ENCODE peak calls at places on chromosomes 11 and 22, in nine cellular contexts. U, D, I, N, J, T, C, S and K are unnamed samples.

GRCh38 chr11:112219476-112220232 is 6.6 kb upstream of the PTS start:
- DNase-seq in N (no peak), S (peak), T (peak), D (peak), J (peak), C (peak), U (peak), I (peak), K (no peak)

GRCh38 chr11:109998921-109999320 is 94.3 kb upstream of the ZC3H12C start:
- DNase-seq in D (no peak), S (no peak), I (no peak), T (no peak), C (no peak), U (no peak), N (no peak), J (no peak), K (no peak)

GRCh38 chr11:94910779-94911178 is 62.6 kb downstream of the CWC15 start:
- DNase-seq in D (no peak), I (peak), S (peak), J (no peak), T (no peak), U (no peak), N (no peak), C (no peak), K (no peak)

GRCh38 chr22:19710769-19711106 is 3.6 kb upstream of the SEPTIN5 start:
- DNase-seq in T (no peak), C (no peak), D (no peak), I (no peak), U (no peak), J (no peak), N (no peak), S (no peak), K (no peak)

GRCh38 chr11:78292109-78292803 is 103.5 kb downstream of the USP35 start:
- DNase-seq in J (no peak), I (no peak), T (no peak), C (no peak), U (no peak), N (no peak), S (no peak), D (no peak), K (peak)

GRCh38 chr11:45688472-45689033 is 23.1 kb upstream of the CHST1 start:
- DNase-seq in I (no peak), N (no peak), C (no peak), U (no peak), D (no peak), T (no peak), J (no peak), S (no peak), K (no peak)

GRCh38 chr22:41305646-41306045 is 4.3 kb downstream of the ZC3H7B start:
- DNase-seq in J (no peak), C (no peak), T (no peak), U (peak), I (peak), S (peak), D (peak), N (no peak), K (no peak)

GRCh38 chr11:27694992-27695391 is 5.3 kb downstream of the BDNF start:
- DNase-seq in T (no peak), I (peak), C (no peak), S (peak), J (peak), D (peak), N (no peak), U (no peak), K (no peak)

GRCh38 chr22:35631597-35631996 is 14.5 kb upstream of the MB start:
- DNase-seq in T (peak), U (no peak), D (peak), J (peak), S (peak), I (peak), C (peak), N (no peak), K (peak)

GRCh38 chr11:96242191-96242845 is 100.7 kb downstream of the MAML2 start:
- DNase-seq in T (no peak), D (no peak), C (no peak), U (no peak), J (peak), N (no peak), I (peak), S (no peak), K (no peak)

GRCh38 chr11:64100782-64101358 is 65.0 kb downstream of the MACROD1 start:
- DNase-seq in N (no peak), U (no peak), D (no peak), T (no peak), C (no peak), J (no peak), I (no peak), S (no peak), K (no peak)

GRCh38 chr22:38696606-38697005 is 4.1 kb downstream of the JOSD1 start:
- DNase-seq in I (peak), D (peak), N (no peak), J (no peak), T (peak), S (peak), U (peak), C (peak), K (peak)

GRCh38 chr11:70619591-70619990 is 221.3 kb downstream of the CTTN start:
- DNase-seq in I (no peak), S (no peak), T (no peak), D (no peak), J (no peak), N (no peak), C (no peak), U (no peak), K (no peak)

GRCh38 chr11:27972432-27973170 is 135.4 kb downstream of the KIF18A start:
- DNase-seq in U (no peak), S (no peak), J (no peak), N (no peak), D (no peak), T (no peak), I (peak), C (no peak), K (no peak)

GRCh38 chr11:3626250-3626960 is 15.4 kb downstream of the ART5 start:
- DNase-seq in S (no peak), U (no peak), N (no peak), C (no peak), J (no peak), T (no peak), I (no peak), D (no peak), K (peak)

GRCh38 chr11:368414-369335 is 624 bp upstream of the B4GALNT4 start:
- DNase-seq in I (no peak), U (no peak), D (peak), C (peak), J (no peak), T (peak), S (peak), N (peak), K (peak)

GRCh38 chr22:30361916-30362631 is 5.3 kb downstream of the CCDC157 start:
- DNase-seq in T (no peak), S (no peak), U (no peak), I (no peak), D (no peak), J (no peak), C (no peak), N (no peak), K (no peak)

GRCh38 chr22:37740455-37741311 is 43.8 kb downstream of the TRIOBP start:
- DNase-seq in I (no peak), T (no peak), J (no peak), S (no peak), U (no peak), N (peak), D (no peak), C (no peak), K (no peak)

GRCh38 chr11:45967506-45967905 is 45.0 kb downstream of the LARGE2 start:
- DNase-seq in T (no peak), N (no peak), U (no peak), D (no peak), I (no peak), C (no peak), J (no peak), S (no peak), K (no peak)

GRCh38 chr11:78688460-78688859 is 113.8 kb upstream of the NARS2 start:
- DNase-seq in D (peak), N (no peak), C (peak), J (no peak), I (no peak), T (no peak), S (no peak), U (peak), K (no peak)

GRCh38 chr11:105333153-105333552 is 193.6 kb upstream of the CARD18 start:
- DNase-seq in T (no peak), U (no peak), D (no peak), N (no peak), S (no peak), J (no peak), C (no peak), I (no peak), K (no peak)

GRCh38 chr11:79520086-79520485 is 79.3 kb upstream of the TENM4 start:
- DNase-seq in N (no peak), J (no peak), U (no peak), C (no peak), D (no peak), I (no peak), T (no peak), S (no peak), K (no peak)

GRCh38 chr11:123135863-123136446 is 59.1 kb downstream of the CLMP start:
- DNase-seq in N (no peak), T (no peak), U (no peak), I (peak), S (no peak), J (no peak), D (no peak), C (no peak), K (no peak)

GRCh38 chr11:88535916-88536547 is 198.5 kb upstream of the CTSC start:
- DNase-seq in N (no peak), C (no peak), J (no peak), I (peak), D (peak), T (peak), U (peak), S (peak), K (no peak)

GRCh38 chr11:120801801-120802689 is 221.9 kb upstream of the TBCEL start:
- DNase-seq in D (peak), C (peak), U (peak), J (peak), I (peak), N (no peak), T (peak), S (peak), K (no peak)

GRCh38 chr11:40204228-40204627 is 1255.2 kb downstream of the LRRC4C start:
- DNase-seq in I (no peak), T (no peak), J (no peak), S (no peak), N (no peak), C (no peak), D (no peak), U (no peak), K (no peak)

GRCh38 chr11:95520765-95521542 is 268.6 kb downstream of the FAM76B start:
- DNase-seq in T (no peak), N (no peak), S (no peak), J (no peak), U (peak), C (no peak), I (peak), D (peak), K (no peak)

DNA sequence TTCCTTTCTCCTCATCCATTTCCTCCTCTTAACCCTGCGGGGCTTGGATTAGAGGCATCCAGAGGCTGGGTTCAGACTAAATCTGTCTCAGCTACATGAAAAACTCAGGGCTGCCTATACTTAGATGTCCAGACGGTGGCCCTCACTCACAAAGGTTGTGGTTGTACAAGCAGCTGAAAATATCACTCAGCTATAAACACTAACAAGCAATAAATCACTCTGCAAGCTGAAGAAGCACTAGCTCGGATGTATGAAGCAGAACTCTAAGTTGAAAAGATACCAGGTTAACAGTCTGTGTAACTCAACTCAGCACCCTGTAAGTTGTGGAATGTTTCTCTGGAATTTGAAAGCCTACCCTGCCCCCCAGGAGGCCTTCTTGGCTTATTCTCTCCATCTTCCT is 82.9 kb downstream of the EXT2 start:
- DNase-seq in J (no peak), S (no peak), N (no peak), T (no peak), U (no peak), I (peak), D (no peak), C (no peak), K (no peak)
- TF ChIP-seq CTCF in J (no peak), S (no peak), N (no peak), T (no peak), U (no peak), I (no peak), D (no peak), C (no peak), K (no peak)

DNA sequence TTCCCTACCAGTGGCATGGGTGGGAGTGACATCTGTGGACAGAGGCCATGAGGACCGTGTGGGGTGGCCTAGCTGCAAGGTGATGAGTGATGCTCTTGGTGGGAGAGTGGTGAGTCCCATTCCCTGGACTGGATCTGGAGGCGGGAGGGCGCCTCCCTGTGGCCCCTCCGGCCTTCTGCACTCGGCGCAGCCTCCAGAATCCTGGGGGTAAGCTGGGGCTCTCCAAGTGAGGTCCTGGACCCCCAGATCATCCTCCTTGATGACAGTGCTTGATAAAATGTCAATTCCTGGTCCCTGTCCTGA is 32.3 kb upstream of the PRR5 start:
- DNase-seq in I (peak), N (no peak), J (no peak), S (no peak), D (no peak), U (no peak), C (no peak), T (peak), K (no peak)
- TF ChIP-seq CTCF in I (peak), N (no peak), J (peak), S (peak), D (peak), U (no peak), C (peak), T (peak), K (peak)

GRCh38 chr11:130533871-130534270 is 85.4 kb downstream of the ADAMTS15 start:
- DNase-seq in N (no peak), D (no peak), S (no peak), T (no peak), U (no peak), C (no peak), J (no peak), I (no peak), K (no peak)
- TF ChIP-seq CTCF in N (no peak), D (no peak), S (no peak), T (no peak), U (no peak), C (no peak), J (no peak), I (no peak), K (no peak)

GRCh38 chr11:17560281-17561110 is 13.4 kb downstream of the OTOG start:
- DNase-seq in U (no peak), J (no peak), T (no peak), N (no peak), D (no peak), C (no peak), I (no peak), S (no peak), K (no peak)

GRCh38 chr11:17561111-17561415 is 14.0 kb downstream of the OTOG start:
- DNase-seq in S (no peak), T (no peak), D (no peak), U (no peak), I (no peak), C (no peak), N (no peak), J (no peak), K (no peak)

GRCh38 chr11:17558916-17559315 is 11.9 kb downstream of the OTOG start:
- DNase-seq in T (no peak), S (no peak), J (no peak), I (no peak), C (no peak), U (no peak), N (no peak), D (no peak), K (no peak)

GRCh38 chr11:17558025-17558780 is 11.1 kb downstream of the OTOG start:
- DNase-seq in D (no peak), J (no peak), T (no peak), N (no peak), C (no peak), S (no peak), I (no peak), U (no peak), K (no peak)

DNA sequence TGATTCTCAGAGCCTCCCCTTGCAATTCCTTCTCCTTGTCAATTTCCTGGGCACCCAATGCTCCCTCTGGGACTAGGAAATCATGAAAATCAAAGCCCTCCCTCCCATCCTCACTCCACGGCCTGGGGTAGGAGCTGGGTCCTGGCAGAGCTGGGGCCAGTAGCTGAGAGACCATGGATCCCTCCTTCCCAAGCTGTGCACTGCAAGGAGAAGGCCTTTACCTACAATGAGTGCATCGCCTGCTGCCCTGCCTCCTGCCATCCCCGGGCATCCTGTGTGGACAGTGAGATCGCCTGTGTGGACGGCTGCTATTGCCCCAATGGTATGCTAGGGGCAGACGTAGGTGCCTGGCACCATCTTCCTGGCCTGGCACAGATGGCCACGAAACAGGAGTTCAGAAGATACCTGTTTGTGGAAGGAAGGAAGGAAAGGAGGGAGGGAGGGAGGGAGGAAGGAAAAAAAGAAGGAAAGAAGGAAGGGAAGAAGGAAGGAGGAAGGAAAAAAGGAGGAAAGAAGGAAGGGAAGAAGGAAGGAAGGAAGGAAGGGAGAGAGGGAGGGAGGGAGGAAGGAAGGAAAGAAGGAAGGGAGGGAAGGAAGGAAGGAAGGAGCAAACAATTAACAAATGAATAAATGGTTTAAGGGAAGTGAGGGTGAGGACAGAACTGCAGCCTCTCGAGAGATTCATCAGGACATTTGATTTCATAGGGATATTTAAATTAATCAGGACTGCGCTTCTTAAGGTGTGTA is 12.5 kb downstream of the OTOG start:
- DNase-seq in S (no peak), N (no peak), D (no peak), U (no peak), I (no peak), J (no peak), T (no peak), C (no peak), K (no peak)
- TF ChIP-seq CTCF in S (no peak), N (no peak), D (no peak), U (no peak), I (no peak), J (no peak), T (no peak), C (no peak), K (no peak)

DNA sequence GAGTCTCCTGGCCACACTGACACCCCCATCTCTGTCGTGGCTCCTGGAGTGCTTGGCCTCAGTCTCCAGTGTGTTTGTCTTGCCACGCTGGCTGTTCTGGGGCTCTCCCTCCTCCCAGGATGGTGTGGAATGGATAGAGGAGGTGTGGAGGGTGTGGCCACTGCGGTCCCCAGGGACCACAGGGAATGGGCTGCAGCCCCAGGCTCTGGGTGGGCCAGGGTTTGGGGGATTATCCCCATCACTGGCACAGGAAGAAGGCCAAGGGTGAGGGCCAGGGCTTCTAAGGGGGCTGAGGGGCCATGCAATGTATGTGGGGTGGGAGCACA is 8.1 kb downstream of the GNAZ start:
- DNase-seq in J (no peak), U (no peak), N (no peak), D (no peak), T (no peak), I (no peak), S (no peak), C (no peak), K (no peak)
- TF ChIP-seq CTCF in J (no peak), U (no peak), N (no peak), D (no peak), T (no peak), I (no peak), S (no peak), C (no peak), K (no peak)

GRCh38 chr11:130198964-130199363 is 39.4 kb downstream of the ST14 start:
- DNase-seq in I (no peak), C (no peak), D (no peak), J (no peak), U (no peak), N (no peak), S (no peak), T (no peak), K (no peak)
- TF ChIP-seq CTCF in I (no peak), C (no peak), D (peak), J (peak), U (no peak), N (no peak), S (no peak), T (no peak), K (no peak)

DNA sequence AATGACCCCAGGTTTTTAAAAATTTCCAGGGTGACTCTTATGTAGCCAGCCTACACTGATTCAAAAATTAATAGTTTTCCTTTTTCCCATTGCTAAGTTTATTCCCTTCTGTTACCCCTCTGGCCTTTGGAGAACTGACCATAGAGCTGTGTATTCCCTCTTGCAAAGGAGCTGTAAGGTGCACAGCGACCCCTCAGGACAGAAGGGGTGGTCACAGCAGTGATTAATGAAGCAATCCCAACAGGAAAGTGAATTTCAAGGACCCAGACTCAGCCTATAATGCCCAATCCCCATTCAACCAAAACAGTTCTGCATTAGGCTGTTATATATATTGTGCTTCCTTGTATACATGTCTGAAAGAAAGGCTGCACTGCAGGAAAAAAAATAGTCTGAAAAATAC is 147.1 kb downstream of the WT1 start:
- DNase-seq in T (no peak), D (no peak), S (no peak), U (no peak), C (no peak), I (no peak), J (no peak), N (no peak), K (no peak)
- TF ChIP-seq CTCF in T (no peak), D (peak), S (no peak), U (no peak), C (no peak), I (no peak), J (peak), N (no peak), K (no peak)

GRCh38 chr22:16783453-16783852 is 41.8 kb downstream of the XKR3 start:
- DNase-seq in N (no peak), C (no peak), S (no peak), I (no peak), U (no peak), D (no peak), J (no peak), T (no peak), K (no peak)

GRCh38 chr22:16781074-16781763 is 44.0 kb downstream of the XKR3 start:
- DNase-seq in J (no peak), C (no peak), S (no peak), T (no peak), N (no peak), U (no peak), D (no peak), I (no peak), K (no peak)

GRCh38 chr22:16781764-16782329 is 43.4 kb downstream of the XKR3 start:
- DNase-seq in I (no peak), S (no peak), J (no peak), U (no peak), D (no peak), C (no peak), T (no peak), N (no peak), K (no peak)

DNA sequence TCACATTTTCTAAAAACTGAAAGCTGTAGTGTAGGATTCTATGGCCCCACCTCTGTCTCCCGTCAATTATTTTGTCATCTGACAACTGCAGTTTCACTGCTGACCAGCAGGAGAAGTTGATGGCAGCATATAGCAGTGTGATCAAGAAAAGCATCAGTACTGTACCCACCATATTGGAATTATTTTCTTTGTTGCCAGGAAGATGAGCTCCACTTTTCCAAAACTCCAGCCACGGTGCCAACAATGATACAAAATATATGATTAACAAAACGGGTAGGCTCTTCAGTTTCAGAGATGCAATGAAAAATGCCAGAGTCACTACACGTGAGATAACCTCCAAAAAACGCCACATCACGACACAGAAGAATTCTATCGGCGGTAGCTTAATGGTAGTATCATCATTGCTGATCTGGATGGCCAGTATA is 41.3 kb downstream of the XKR3 start:
- DNase-seq in N (no peak), U (peak), J (peak), D (peak), S (no peak), T (peak), I (peak), C (no peak), K (no peak)
- TF ChIP-seq CTCF in N (peak), U (peak), J (peak), D (no peak), S (no peak), T (no peak), I (peak), C (no peak), K (peak)